ENCODE peak calls at places on chromosomes 16 and 17, in seven cellular contexts. Z is activated T-cell treated with anti-CD3 and anti-CD28 coated beads for 48 hours; Q is NCI-H510A; H is GM03348; U is heart left ventricle; M is effector CD8-positive, alpha-beta T cell; W is astrocyte of the spinal cord. F is an unnamed sample.

GRCh38 chr17:36777118-36777517 is 160.2 kb upstream of the LHX1 start:
- DNase-seq in Z (no peak), Q (no peak), H (no peak), U (no peak), M (no peak), W (no peak), F (no peak)

GRCh38 chr16:49972280-49972679 is 52.7 kb upstream of the CNEP1R1 start:
- DNase-seq in Z (no peak), Q (no peak), H (no peak), U (no peak), M (no peak), W (no peak), F (no peak)

GRCh38 chr17:83090424-83091256 is 11.2 kb downstream of the METRNL start:
- DNase-seq in Z (no peak), Q (no peak), H (no peak), U (no peak), M (no peak), W (no peak), F (no peak)

GRCh38 chr17:43983515-43984411 is 20.7 kb upstream of the NAGS start:
- DNase-seq in Z (no peak), Q (no peak), H (peak; percentile 42), U (peak; percentile 36), M (no peak), W (no peak), F (no peak)

GRCh38 chr17:10337976-10338375 is 34.8 kb downstream of the MYH13 start:
- DNase-seq in Z (no peak), Q (no peak), H (peak; percentile 71), U (no peak), M (no peak), W (no peak), F (no peak)

GRCh38 chr17:29664743-29665479 is 42.2 kb upstream of the CORO6 start:
- DNase-seq in Z (no peak), Q (no peak), H (peak; percentile 52), U (no peak), M (no peak), W (peak; percentile 64), F (no peak)

GRCh38 chr17:38428150-38428642 is at the start of gene ARHGAP23:
- DNase-seq in Z (no peak), Q (no peak), H (peak; percentile 96), U (peak; percentile 89), M (peak; percentile 30), W (peak; percentile 65), F (no peak)

GRCh38 chr17:57714660-57715059 is 30.4 kb downstream of the CCDC182 start:
- DNase-seq in Z (no peak), Q (no peak), H (no peak), U (peak; percentile 44), M (no peak), W (no peak), F (no peak)

GRCh38 chr17:76515291-76515949 is 14.2 kb upstream of the RHBDF2 start:
- DNase-seq in Z (peak; percentile 83), Q (no peak), H (peak; percentile 96), U (peak; percentile 68), M (peak; percentile 60), W (peak; percentile 79), F (no peak)